ENCODE peak calls at places on chromosomes 3 and 15, in seven cellular contexts. One of them, this sample, is unnamed.

GRCh38 chr3:123027292-123028232 is at the start of gene SEMA5B:
- DNase-seq in brain microvascular endothelial cell: no peak
- DNase-seq in small intestine: no peak
- DNase-seq in tibial nerve: no peak
- DNase-seq in HFF-Myc: no peak
- DNase-seq in CD8-positive, alpha-beta memory T cell: no peak
- DNase-seq in foreskin fibroblast: no peak
- DNase-seq in this sample: no peak

GRCh38 chr3:134211797-134212196 is 38.9 kb downstream of the RYK start:
- DNase-seq in brain microvascular endothelial cell: peak
- DNase-seq in foreskin fibroblast: no peak
- DNase-seq in CD8-positive, alpha-beta memory T cell: no peak
- DNase-seq in small intestine: peak
- DNase-seq in HFF-Myc: no peak
- DNase-seq in tibial nerve: no peak
- DNase-seq in this sample: no peak

GRCh38 chr3:57637391-57637790 is 40.2 kb upstream of the ARF4 start:
- DNase-seq in brain microvascular endothelial cell: no peak
- DNase-seq in tibial nerve: no peak
- DNase-seq in small intestine: no peak
- DNase-seq in HFF-Myc: no peak
- DNase-seq in CD8-positive, alpha-beta memory T cell: no peak
- DNase-seq in foreskin fibroblast: no peak
- DNase-seq in this sample: no peak

GRCh38 chr3:65732060-65732933 is 306.4 kb downstream of the MAGI1 start:
- DNase-seq in small intestine: peak
- DNase-seq in tibial nerve: peak
- DNase-seq in CD8-positive, alpha-beta memory T cell: no peak
- DNase-seq in HFF-Myc: peak
- DNase-seq in foreskin fibroblast: peak
- DNase-seq in brain microvascular endothelial cell: peak
- DNase-seq in this sample: no peak

GRCh38 chr15:79610021-79610420 is 177.9 kb downstream of the MINAR1 start:
- DNase-seq in CD8-positive, alpha-beta memory T cell: no peak
- DNase-seq in HFF-Myc: no peak
- DNase-seq in foreskin fibroblast: no peak
- DNase-seq in brain microvascular endothelial cell: no peak
- DNase-seq in small intestine: no peak
- DNase-seq in tibial nerve: no peak
- DNase-seq in this sample: no peak

GRCh38 chr3:191030983-191031382 is 168.1 kb upstream of the OSTN start:
- DNase-seq in small intestine: no peak
- DNase-seq in HFF-Myc: no peak
- DNase-seq in CD8-positive, alpha-beta memory T cell: no peak
- DNase-seq in foreskin fibroblast: no peak
- DNase-seq in tibial nerve: no peak
- DNase-seq in brain microvascular endothelial cell: no peak
- DNase-seq in this sample: no peak

GRCh38 chr15:80699981-80700380 is 4.9 kb downstream of the ABHD17C start:
- DNase-seq in brain microvascular endothelial cell: no peak
- DNase-seq in CD8-positive, alpha-beta memory T cell: no peak
- DNase-seq in HFF-Myc: no peak
- DNase-seq in small intestine: no peak
- DNase-seq in foreskin fibroblast: no peak
- DNase-seq in tibial nerve: no peak
- DNase-seq in this sample: no peak

GRCh38 chr3:184562146-184562861 is 719 bp downstream of the EPHB3 start:
- DNase-seq in foreskin fibroblast: no peak
- DNase-seq in brain microvascular endothelial cell: no peak
- DNase-seq in small intestine: no peak
- DNase-seq in tibial nerve: no peak
- DNase-seq in HFF-Myc: no peak
- DNase-seq in CD8-positive, alpha-beta memory T cell: no peak
- DNase-seq in this sample: no peak

GRCh38 chr15:71705151-71705550 is 105.2 kb upstream of the NR2E3 start:
- DNase-seq in tibial nerve: no peak
- DNase-seq in HFF-Myc: no peak
- DNase-seq in small intestine: no peak
- DNase-seq in foreskin fibroblast: peak
- DNase-seq in CD8-positive, alpha-beta memory T cell: no peak
- DNase-seq in brain microvascular endothelial cell: no peak
- DNase-seq in this sample: no peak

GRCh38 chr15:68642491-68642845 is 63.7 kb downstream of the CORO2B start:
- DNase-seq in small intestine: no peak
- DNase-seq in brain microvascular endothelial cell: no peak
- DNase-seq in tibial nerve: no peak
- DNase-seq in foreskin fibroblast: no peak
- DNase-seq in CD8-positive, alpha-beta memory T cell: no peak
- DNase-seq in HFF-Myc: no peak
- DNase-seq in this sample: no peak

GRCh38 chr3:64291956-64292355 is 66.7 kb upstream of the PRICKLE2 start:
- DNase-seq in HFF-Myc: no peak
- DNase-seq in CD8-positive, alpha-beta memory T cell: no peak
- DNase-seq in tibial nerve: peak
- DNase-seq in foreskin fibroblast: peak
- DNase-seq in small intestine: no peak
- DNase-seq in brain microvascular endothelial cell: peak
- DNase-seq in this sample: peak

GRCh38 chr15:29126821-29127461 is 142.7 kb downstream of the NSMCE3 start:
- DNase-seq in tibial nerve: no peak
- DNase-seq in CD8-positive, alpha-beta memory T cell: peak
- DNase-seq in brain microvascular endothelial cell: no peak
- DNase-seq in HFF-Myc: no peak
- DNase-seq in foreskin fibroblast: no peak
- DNase-seq in small intestine: no peak
- DNase-seq in this sample: no peak

GRCh38 chr3:43742935-43743334 is 52.2 kb downstream of the ABHD5 start:
- DNase-seq in foreskin fibroblast: peak
- DNase-seq in small intestine: peak
- DNase-seq in brain microvascular endothelial cell: peak
- DNase-seq in CD8-positive, alpha-beta memory T cell: no peak
- DNase-seq in tibial nerve: no peak
- DNase-seq in HFF-Myc: no peak
- DNase-seq in this sample: no peak

GRCh38 chr3:41265823-41266273 is 66.5 kb downstream of the CTNNB1 start:
- DNase-seq in small intestine: no peak
- DNase-seq in CD8-positive, alpha-beta memory T cell: no peak
- DNase-seq in tibial nerve: no peak
- DNase-seq in brain microvascular endothelial cell: peak
- DNase-seq in HFF-Myc: peak
- DNase-seq in foreskin fibroblast: peak
- DNase-seq in this sample: peak

GRCh38 chr15:75037685-75038084 is 14.3 kb downstream of the PPCDC start:
- DNase-seq in CD8-positive, alpha-beta memory T cell: no peak
- DNase-seq in tibial nerve: no peak
- DNase-seq in small intestine: no peak
- DNase-seq in HFF-Myc: no peak
- DNase-seq in foreskin fibroblast: no peak
- DNase-seq in brain microvascular endothelial cell: peak
- DNase-seq in this sample: no peak

GRCh38 chr3:109050591-109051167 is 67.3 kb downstream of the MORC1 start:
- DNase-seq in foreskin fibroblast: no peak
- DNase-seq in small intestine: peak
- DNase-seq in tibial nerve: no peak
- DNase-seq in CD8-positive, alpha-beta memory T cell: no peak
- DNase-seq in brain microvascular endothelial cell: peak
- DNase-seq in HFF-Myc: no peak
- DNase-seq in this sample: no peak

GRCh38 chr3:25405335-25405734 is 22.7 kb upstream of the RARB start:
- DNase-seq in CD8-positive, alpha-beta memory T cell: no peak
- DNase-seq in brain microvascular endothelial cell: no peak
- DNase-seq in tibial nerve: no peak
- DNase-seq in HFF-Myc: no peak
- DNase-seq in small intestine: no peak
- DNase-seq in foreskin fibroblast: no peak
- DNase-seq in this sample: no peak

GRCh38 chr3:27326211-27326948 is 42.8 kb downstream of the NEK10 start:
- DNase-seq in CD8-positive, alpha-beta memory T cell: no peak
- DNase-seq in foreskin fibroblast: peak
- DNase-seq in HFF-Myc: peak
- DNase-seq in small intestine: no peak
- DNase-seq in brain microvascular endothelial cell: peak
- DNase-seq in tibial nerve: peak
- DNase-seq in this sample: peak

GRCh38 chr15:98413973-98414546 is 234.3 kb upstream of the IGF1R start:
- DNase-seq in foreskin fibroblast: no peak
- DNase-seq in brain microvascular endothelial cell: no peak
- DNase-seq in CD8-positive, alpha-beta memory T cell: no peak
- DNase-seq in tibial nerve: no peak
- DNase-seq in small intestine: no peak
- DNase-seq in HFF-Myc: no peak
- DNase-seq in this sample: no peak

GRCh38 chr3:41900265-41900664 is 61.6 kb downstream of the ULK4 start:
- DNase-seq in CD8-positive, alpha-beta memory T cell: no peak
- DNase-seq in HFF-Myc: no peak
- DNase-seq in small intestine: no peak
- DNase-seq in brain microvascular endothelial cell: peak
- DNase-seq in foreskin fibroblast: peak
- DNase-seq in tibial nerve: no peak
- DNase-seq in this sample: no peak

GRCh38 chr3:171640520-171641412 is 169.5 kb downstream of the PLD1 start:
- DNase-seq in CD8-positive, alpha-beta memory T cell: no peak
- DNase-seq in brain microvascular endothelial cell: peak
- DNase-seq in small intestine: peak
- DNase-seq in foreskin fibroblast: peak
- DNase-seq in tibial nerve: no peak
- DNase-seq in HFF-Myc: peak
- DNase-seq in this sample: peak

GRCh38 chr3:181458857-181459256 is 252.9 kb upstream of the SOX2 start:
- DNase-seq in brain microvascular endothelial cell: no peak
- DNase-seq in CD8-positive, alpha-beta memory T cell: no peak
- DNase-seq in small intestine: no peak
- DNase-seq in foreskin fibroblast: no peak
- DNase-seq in HFF-Myc: no peak
- DNase-seq in tibial nerve: no peak
- DNase-seq in this sample: no peak

GRCh38 chr15:45186771-45187577 is 792 bp downstream of the SHF start:
- DNase-seq in tibial nerve: no peak
- DNase-seq in brain microvascular endothelial cell: no peak
- DNase-seq in foreskin fibroblast: no peak
- DNase-seq in CD8-positive, alpha-beta memory T cell: peak
- DNase-seq in small intestine: peak
- DNase-seq in HFF-Myc: no peak
- DNase-seq in this sample: no peak
- H3K4me3 ChIP-seq in tibial nerve: peak
- H3K4me3 ChIP-seq in brain microvascular endothelial cell: peak
- H3K4me3 ChIP-seq in foreskin fibroblast: peak
- H3K4me3 ChIP-seq in CD8-positive, alpha-beta memory T cell: no peak
- H3K4me3 ChIP-seq in small intestine: peak
- H3K4me3 ChIP-seq in HFF-Myc: peak
- H3K4me3 ChIP-seq in this sample: peak

GRCh38 chr3:174253940-174254339 is 605.2 kb upstream of the NAALADL2 start:
- DNase-seq in CD8-positive, alpha-beta memory T cell: no peak
- DNase-seq in tibial nerve: no peak
- DNase-seq in brain microvascular endothelial cell: no peak
- DNase-seq in small intestine: no peak
- DNase-seq in foreskin fibroblast: no peak
- DNase-seq in HFF-Myc: no peak
- DNase-seq in this sample: no peak

GRCh38 chr3:174247671-174248070 is 611.5 kb upstream of the NAALADL2 start:
- DNase-seq in CD8-positive, alpha-beta memory T cell: no peak
- DNase-seq in small intestine: no peak
- DNase-seq in brain microvascular endothelial cell: no peak
- DNase-seq in tibial nerve: no peak
- DNase-seq in foreskin fibroblast: no peak
- DNase-seq in HFF-Myc: no peak
- DNase-seq in this sample: no peak

GRCh38 chr3:174251696-174252095 is 607.4 kb upstream of the NAALADL2 start:
- DNase-seq in CD8-positive, alpha-beta memory T cell: no peak
- DNase-seq in foreskin fibroblast: no peak
- DNase-seq in tibial nerve: no peak
- DNase-seq in small intestine: no peak
- DNase-seq in HFF-Myc: no peak
- DNase-seq in brain microvascular endothelial cell: no peak
- DNase-seq in this sample: no peak

GRCh38 chr3:174255454-174255853 is 603.7 kb upstream of the NAALADL2 start:
- DNase-seq in brain microvascular endothelial cell: no peak
- DNase-seq in CD8-positive, alpha-beta memory T cell: no peak
- DNase-seq in tibial nerve: no peak
- DNase-seq in HFF-Myc: no peak
- DNase-seq in foreskin fibroblast: no peak
- DNase-seq in small intestine: no peak
- DNase-seq in this sample: no peak

GRCh38 chr3:174253221-174253620 is 605.9 kb upstream of the NAALADL2 start:
- DNase-seq in tibial nerve: no peak
- DNase-seq in small intestine: no peak
- DNase-seq in CD8-positive, alpha-beta memory T cell: no peak
- DNase-seq in HFF-Myc: no peak
- DNase-seq in foreskin fibroblast: no peak
- DNase-seq in brain microvascular endothelial cell: no peak
- DNase-seq in this sample: no peak
- H3K4me3 ChIP-seq in tibial nerve: no peak
- H3K4me3 ChIP-seq in small intestine: no peak
- H3K4me3 ChIP-seq in CD8-positive, alpha-beta memory T cell: no peak
- H3K4me3 ChIP-seq in HFF-Myc: no peak
- H3K4me3 ChIP-seq in foreskin fibroblast: no peak
- H3K4me3 ChIP-seq in brain microvascular endothelial cell: no peak
- H3K4me3 ChIP-seq in this sample: no peak

GRCh38 chr3:107064445-107065060 is 312.7 kb upstream of the CCDC54 start:
- DNase-seq in brain microvascular endothelial cell: peak
- DNase-seq in tibial nerve: peak
- DNase-seq in small intestine: peak
- DNase-seq in CD8-positive, alpha-beta memory T cell: peak
- DNase-seq in HFF-Myc: peak
- DNase-seq in foreskin fibroblast: peak
- DNase-seq in this sample: no peak
- H3K4me3 ChIP-seq in brain microvascular endothelial cell: no peak
- H3K4me3 ChIP-seq in tibial nerve: no peak
- H3K4me3 ChIP-seq in small intestine: no peak
- H3K4me3 ChIP-seq in CD8-positive, alpha-beta memory T cell: no peak
- H3K4me3 ChIP-seq in HFF-Myc: no peak
- H3K4me3 ChIP-seq in foreskin fibroblast: no peak
- H3K4me3 ChIP-seq in this sample: no peak

GRCh38 chr15:50143255-50143860 is 24.3 kb upstream of the ATP8B4 start:
- DNase-seq in CD8-positive, alpha-beta memory T cell: no peak
- DNase-seq in tibial nerve: no peak
- DNase-seq in brain microvascular endothelial cell: no peak
- DNase-seq in foreskin fibroblast: no peak
- DNase-seq in small intestine: no peak
- DNase-seq in HFF-Myc: no peak
- DNase-seq in this sample: no peak
- H3K4me3 ChIP-seq in CD8-positive, alpha-beta memory T cell: no peak
- H3K4me3 ChIP-seq in tibial nerve: no peak
- H3K4me3 ChIP-seq in brain microvascular endothelial cell: no peak
- H3K4me3 ChIP-seq in foreskin fibroblast: no peak
- H3K4me3 ChIP-seq in small intestine: no peak
- H3K4me3 ChIP-seq in HFF-Myc: no peak
- H3K4me3 ChIP-seq in this sample: no peak

This sample was measured in AG04449.